ENCODE peak calls at places on chromosomes 16 and 17, in four cellular contexts. K, N, M and E are unnamed samples.

GRCh38 chr17:2796164-2797140 is at the start of gene RAP1GAP2:
- DNase-seq in K (peak; percentile 84), N (peak; percentile 74), M (peak; percentile 49), E (peak; percentile 62)

GRCh38 chr16:4428500-4428899 is 2.8 kb downstream of the DNAJA3 start:
- DNase-seq in K (no peak), N (no peak), M (no peak), E (no peak)

GRCh38 chr16:12513057-12513790 is 290.5 kb downstream of the CPPED1 start:
- DNase-seq in K (no peak), N (no peak), M (no peak), E (no peak)

GRCh38 chr16:49560018-49560830 is 186.6 kb downstream of the C16orf78 start:
- DNase-seq in K (no peak), N (no peak), M (no peak), E (no peak)

GRCh38 chr17:79987187-79987889 is 48.3 kb downstream of the TBC1D16 start:
- DNase-seq in K (no peak), N (no peak), M (no peak), E (no peak)

GRCh38 chr16:55044366-55044975 is 113.8 kb downstream of the IRX5 start:
- DNase-seq in K (no peak), N (no peak), M (no peak), E (no peak)

GRCh38 chr17:60594747-60595146 is 5.2 kb upstream of the PPM1D start:
- DNase-seq in K (no peak), N (no peak), M (no peak), E (no peak)

GRCh38 chr17:67431210-67432015 is 54.3 kb downstream of the PITPNC1 start:
- DNase-seq in K (no peak), N (no peak), M (no peak), E (no peak)

GRCh38 chr16:76683051-76683450 is 405.9 kb downstream of the CNTNAP4 start:
- DNase-seq in K (no peak), N (no peak), M (no peak), E (no peak)

GRCh38 chr17:45719335-45720071 is 64.6 kb upstream of the CRHR1 start:
- DNase-seq in K (no peak), N (no peak), M (no peak), E (no peak)

GRCh38 chr16:87951550-87952538 is 610 bp downstream of the BANP start:
- DNase-seq in K (no peak), N (no peak), M (no peak), E (no peak)

GRCh38 chr17:79081571-79082276 is 7.1 kb downstream of the ENGASE start:
- DNase-seq in K (no peak), N (no peak), M (no peak), E (no peak)

GRCh38 chr17:68849673-68850260 is 105.4 kb downstream of the ABCA8 start:
- DNase-seq in K (no peak), N (no peak), M (no peak), E (no peak)

GRCh38 chr16:30784215-30784614 is 2.8 kb downstream of the ZNF629 start:
- DNase-seq in K (no peak), N (no peak), M (no peak), E (no peak)

GRCh38 chr16:373020-373598 is 2.8 kb upstream of the MRPL28 start:
- DNase-seq in K (no peak), N (no peak), M (no peak), E (no peak)